ENCODE peak calls at places on chromosomes 12 and 14, in five cellular contexts. One of them, this sample, is unnamed.

GRCh38 chr14:58639842-58640484 is 2.2 kb downstream of the DACT1 start:
- DNase-seq in hippocampal formation: peak
- DNase-seq in small intestine: peak
- DNase-seq in neural crest cell: peak
- DNase-seq in amygdala: no peak
- DNase-seq in this sample: peak

GRCh38 chr14:92258934-92259333 is 64.0 kb upstream of the SLC24A4 start:
- DNase-seq in hippocampal formation: no peak
- DNase-seq in neural crest cell: no peak
- DNase-seq in small intestine: no peak
- DNase-seq in amygdala: no peak
- DNase-seq in this sample: no peak

GRCh38 chr12:51865757-51866270 is 17.3 kb upstream of the FIGNL2 start:
- DNase-seq in hippocampal formation: no peak
- DNase-seq in small intestine: no peak
- DNase-seq in amygdala: no peak
- DNase-seq in neural crest cell: no peak
- DNase-seq in this sample: peak

GRCh38 chr14:75615200-75615599 is 36.8 kb downstream of the FLVCR2 start:
- DNase-seq in neural crest cell: no peak
- DNase-seq in small intestine: no peak
- DNase-seq in amygdala: no peak
- DNase-seq in hippocampal formation: peak
- DNase-seq in this sample: no peak

GRCh38 chr12:51792417-51792816 is 56.1 kb downstream of the FIGNL2 start:
- DNase-seq in small intestine: no peak
- DNase-seq in amygdala: no peak
- DNase-seq in neural crest cell: no peak
- DNase-seq in hippocampal formation: no peak
- DNase-seq in this sample: no peak

GRCh38 chr14:44887596-44887955 is 74.2 kb downstream of the KLHL28 start:
- DNase-seq in small intestine: no peak
- DNase-seq in neural crest cell: no peak
- DNase-seq in amygdala: no peak
- DNase-seq in hippocampal formation: no peak
- DNase-seq in this sample: no peak

GRCh38 chr14:100391777-100392176 is 68.6 kb downstream of the SLC25A47 start:
- DNase-seq in amygdala: no peak
- DNase-seq in hippocampal formation: no peak
- DNase-seq in small intestine: no peak
- DNase-seq in neural crest cell: no peak
- DNase-seq in this sample: no peak

GRCh38 chr12:6697584-6698351 is 2.8 kb downstream of the PIANP start:
- DNase-seq in hippocampal formation: no peak
- DNase-seq in neural crest cell: peak
- DNase-seq in amygdala: no peak
- DNase-seq in small intestine: peak
- DNase-seq in this sample: peak

GRCh38 chr14:86462193-86462592 is 932.2 kb downstream of the FLRT2 start:
- DNase-seq in small intestine: peak
- DNase-seq in amygdala: no peak
- DNase-seq in neural crest cell: no peak
- DNase-seq in hippocampal formation: no peak
- DNase-seq in this sample: no peak

This sample was measured in nephron progenitor cell.